ENCODE peak calls at places on chromosomes 6 and 20, in six cellular contexts. R is GM12865, A is T-helper 17 cell, G is GM20000, K is NCI-H69, X is Right ventricle myocardium inferior. V is an unnamed sample.

GRCh38 chr6:111558690-111559192 is 46.9 kb downstream of the TRAF3IP2 start:
- DNase-seq in G (no peak), A (no peak), K (peak), X (no peak), R (no peak), V (no peak)

GRCh38 chr6:115365783-115366182 is 694.9 kb downstream of the FRK start:
- DNase-seq in A (no peak), G (no peak), K (no peak), X (no peak), R (no peak), V (no peak)

GRCh38 chr6:24321538-24322162 is 36.2 kb downstream of the DCDC2 start:
- DNase-seq in K (no peak), A (no peak), R (no peak), X (no peak), G (no peak), V (no peak)

GRCh38 chr6:14476793-14477531 is 359.4 kb downstream of the CD83 start:
- DNase-seq in K (no peak), R (no peak), G (no peak), A (no peak), X (no peak), V (peak)

GRCh38 chr6:108166664-108167448 is 1.0 kb downstream of the NR2E1 start:
- DNase-seq in X (no peak), K (no peak), R (no peak), G (peak), A (no peak), V (no peak)

GRCh38 chr20:32982617-32983458 is 21.4 kb downstream of the SUN5 start:
- DNase-seq in X (no peak), G (no peak), K (peak), R (no peak), A (no peak), V (no peak)

GRCh38 chr20:48773837-48774418 is 53.9 kb downstream of the PREX1 start:
- DNase-seq in K (no peak), X (no peak), R (peak), A (no peak), G (no peak), V (no peak)

GRCh38 chr6:162068340-162068739 is 659.2 kb downstream of the PRKN start:
- DNase-seq in X (peak), A (no peak), R (no peak), K (peak), G (no peak), V (no peak)

GRCh38 chr6:48933136-48933535 is 529.9 kb downstream of the MMUT start:
- DNase-seq in X (no peak), K (no peak), A (no peak), R (no peak), G (no peak), V (no peak)

GRCh38 chr6:26025047-26025893 is 62.0 kb upstream of the HFE start:
- DNase-seq in X (no peak), K (peak), A (no peak), G (no peak), R (no peak), V (no peak)

GRCh38 chr6:132405143-132405915 is 4.1 kb upstream of the MOXD1 start:
- DNase-seq in R (peak), X (no peak), A (no peak), G (peak), K (no peak), V (no peak)

GRCh38 chr6:7685276-7685675 is 40.6 kb upstream of the BMP6 start:
- DNase-seq in G (no peak), K (no peak), A (no peak), X (no peak), R (no peak), V (no peak)

GRCh38 chr6:21745543-21746337 is 152.2 kb downstream of the SOX4 start:
- DNase-seq in G (no peak), X (no peak), A (no peak), R (no peak), K (no peak), V (no peak)

GRCh38 chr6:166515072-166515810 is 71.2 kb downstream of the RAMACL start:
- DNase-seq in G (peak), X (no peak), R (no peak), A (no peak), K (no peak), V (peak)

GRCh38 chr20:41265931-41266330 is 51.6 kb downstream of the ZHX3 start:
- DNase-seq in X (no peak), G (no peak), R (no peak), A (no peak), K (no peak), V (no peak)

GRCh38 chr6:43509984-43510826 is at the start of gene LRRC73:
- DNase-seq in A (peak), R (peak), G (peak), X (peak), K (peak), V (no peak)

GRCh38 chr6:129643968-129644367 is 66.0 kb downstream of the ARHGAP18 start:
- DNase-seq in X (no peak), K (peak), A (no peak), G (no peak), R (no peak), V (no peak)

GRCh38 chr6:132764370-132764769 is 6.7 kb upstream of the VNN2 start:
- DNase-seq in X (no peak), K (no peak), G (no peak), R (no peak), A (no peak), V (no peak)

GRCh38 chr20:31849306-31849930 is 4.0 kb upstream of the FOXS1 start:
- DNase-seq in X (no peak), R (no peak), K (peak), A (no peak), G (no peak), V (no peak)

GRCh38 chr6:18386302-18386976 is 711 bp upstream of the RNF144B start:
- DNase-seq in K (peak), R (no peak), G (no peak), A (no peak), X (peak), V (no peak)

GRCh38 chr6:1423578-1423977 is 34.2 kb downstream of the FOXF2 start:
- DNase-seq in K (no peak), R (no peak), A (no peak), G (no peak), X (no peak), V (no peak)